ENCODE peak calls at places on chromosomes 6 and 20, in four cellular contexts. O is heart left ventricle, D is adrenal gland, H is body of pancreas. X is an unnamed sample.

GRCh38 chr6:153702671-153703070 is 336.4 kb upstream of the OPRM1 start:
- DNase-seq in D (no peak), H (no peak), O (no peak), X (no peak)

GRCh38 chr6:1498491-1499113 is 109.2 kb downstream of the FOXF2 start:
- DNase-seq in O (no peak), H (no peak), D (no peak), X (no peak)

GRCh38 chr6:20838113-20838512 is 303.9 kb downstream of the CDKAL1 start:
- DNase-seq in D (no peak), O (no peak), H (no peak), X (no peak)

GRCh38 chr6:136012198-136012884 is 160.8 kb downstream of the PDE7B start:
- DNase-seq in O (no peak), D (no peak), H (no peak), X (no peak)

GRCh38 chr6:31202259-31203166 is 32.0 kb upstream of the POU5F1 start:
- DNase-seq in O (no peak), D (no peak), H (no peak), X (no peak)

GRCh38 chr6:126797981-126798380 is 320.5 kb upstream of the RSPO3 start:
- DNase-seq in D (no peak), O (no peak), H (no peak), X (no peak)

GRCh38 chr6:34288581-34288980 is 39.8 kb upstream of the SMIM29 start:
- DNase-seq in D (no peak), O (no peak), H (no peak), X (no peak)

GRCh38 chr20:49385471-49385870 is 97.0 kb downstream of the KCNB1 start:
- DNase-seq in D (no peak), H (no peak), O (no peak), X (no peak)

GRCh38 chr20:45878076-45878731 is 2.8 kb upstream of the ZSWIM1 start:
- DNase-seq in O (no peak), H (no peak), D (no peak), X (no peak)

GRCh38 chr6:13769655-13770053 is 44.7 kb downstream of the MCUR1 start:
- DNase-seq in H (no peak), D (no peak), O (no peak), X (no peak)

GRCh38 chr20:14062786-14063185 is 67.5 kb downstream of the MACROD2 start:
- DNase-seq in D (no peak), O (no peak), H (no peak), X (no peak)

GRCh38 chr20:4951299-4951698 is 50.0 kb downstream of the SLC23A2 start:
- DNase-seq in H (no peak), O (peak), D (peak), X (no peak)

GRCh38 chr6:151440930-151441329 is 11.0 kb downstream of the RMND1 start:
- DNase-seq in H (no peak), D (no peak), O (no peak), X (no peak)

GRCh38 chr6:40912158-40912946 is 126.7 kb downstream of the UNC5CL start:
- DNase-seq in D (peak), O (peak), H (peak), X (no peak)

GRCh38 chr6:34202329-34203201 is 34.1 kb upstream of the HMGA1 start:
- DNase-seq in O (no peak), H (no peak), D (no peak), X (no peak)

GRCh38 chr6:62998022-62998421 is 213.2 kb upstream of the FKBP1C start:
- DNase-seq in O (no peak), H (no peak), D (no peak), X (no peak)

GRCh38 chr20:41300906-41301305 is 16.6 kb downstream of the ZHX3 start:
- DNase-seq in O (no peak), H (no peak), D (no peak), X (no peak)

GRCh38 chr6:119587537-119587936 is 238.0 kb upstream of the MAN1A1 start:
- DNase-seq in O (no peak), D (no peak), H (no peak), X (no peak)

GRCh38 chr6:2168480-2168879 is 76.9 kb downstream of the GMDS start:
- DNase-seq in O (no peak), D (no peak), H (no peak), X (no peak)

GRCh38 chr6:8085053-8085511 is 17.3 kb downstream of the EEF1E1 start:
- DNase-seq in O (peak), D (peak), H (peak), X (no peak)

GRCh38 chr6:106050538-106050937 is 35.6 kb upstream of the PRDM1 start:
- DNase-seq in H (no peak), O (no peak), D (no peak), X (no peak)

GRCh38 chr6:40444307-40444706 is 142.9 kb downstream of the LRFN2 start:
- DNase-seq in O (no peak), H (no peak), D (no peak), X (no peak)

GRCh38 chr20:59752101-59752586 is 147.8 kb downstream of the PHACTR3 start:
- DNase-seq in D (no peak), O (peak), H (no peak), X (no peak)

GRCh38 chr20:52824494-52825216 is 147.5 kb upstream of the TSHZ2 start:
- DNase-seq in D (no peak), O (no peak), H (no peak), X (no peak)

GRCh38 chr20:44111712-44112335 is 75.2 kb downstream of the JPH2 start:
- DNase-seq in H (no peak), O (no peak), D (no peak), X (no peak)

GRCh38 chr6:7343546-7344475 is 30.8 kb upstream of the SSR1 start:
- DNase-seq in O (no peak), H (no peak), D (no peak), X (no peak)

GRCh38 chr20:4998160-4998651 is 3.1 kb downstream of the SLC23A2 start:
- DNase-seq in O (no peak), D (no peak), H (no peak), X (no peak)

GRCh38 chr6:166956444-166957086 is at the start of gene RNASET2:
- DNase-seq in D (peak), O (peak), H (peak), X (peak)
- TF ChIP-seq POLR2A in D (peak), O (peak), H (peak), X (no peak)

GRCh38 chr20:25296094-25297093 is 48.5 kb downstream of the PYGB start:
- DNase-seq in D (no peak), O (no peak), H (no peak), X (no peak)
- TF ChIP-seq CTCF in D (no peak), O (no peak), H (peak), X (no peak)

GRCh38 chr20:37800618-37801017 is 102.3 kb upstream of the VSTM2L start:
- DNase-seq in H (no peak), D (no peak), O (no peak), X (no peak)
- H3K27ac ChIP-seq in H (no peak), D (no peak), O (no peak), X (no peak)

GRCh38 chr6:159968295-159969203 is at the start of gene IGF2R:
- DNase-seq in D (peak), H (peak), O (peak), X (peak)
- TF ChIP-seq POLR2A in D (peak), H (peak), O (peak), X (no peak)

GRCh38 chr20:32823737-32824588 is 4.2 kb downstream of the MAPRE1 start:
- DNase-seq in O (no peak), H (no peak), D (no peak), X (no peak)

GRCh38 chr20:32820000-32820697 is 395 bp downstream of the MAPRE1 start:
- DNase-seq in O (peak), D (peak), H (peak), X (peak)

GRCh38 chr20:32820698-32821378 is 1.1 kb downstream of the MAPRE1 start:
- DNase-seq in D (no peak), O (no peak), H (peak), X (no peak)

GRCh38 chr20:32822189-32822588 is 2.4 kb downstream of the MAPRE1 start:
- DNase-seq in O (no peak), H (no peak), D (no peak), X (no peak)

DNA sequence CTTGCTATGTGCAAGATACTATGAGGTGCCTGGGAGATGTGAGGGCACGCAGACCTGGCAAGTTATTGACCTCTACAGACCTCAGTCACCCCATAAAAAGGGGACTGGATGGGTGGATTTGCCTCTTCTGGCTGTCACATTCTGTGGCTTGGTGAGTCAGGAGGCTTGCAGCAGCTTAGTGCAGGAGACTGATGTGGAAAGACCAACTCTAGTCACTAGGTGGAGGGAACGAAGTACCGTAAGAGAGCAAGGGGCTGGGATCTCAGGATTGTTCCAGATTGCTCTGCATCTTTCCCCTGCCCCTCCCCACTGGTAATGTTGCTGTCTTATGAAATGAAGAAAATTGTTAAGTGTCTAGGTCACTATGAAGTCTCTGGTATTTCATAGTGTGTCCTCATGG is 3.3 kb downstream of the MAPRE1 start:
- DNase-seq in O (no peak), H (no peak), D (peak), X (no peak)
- TF ChIP-seq CTCF in O (no peak), H (no peak), D (no peak), X (no peak)

GRCh38 chr20:32458061-32458836 is 100.1 kb downstream of the ASXL1 start:
- DNase-seq in D (no peak), H (no peak), O (no peak), X (no peak)
- H3K27ac ChIP-seq in D (no peak), H (peak), O (no peak), X (no peak)

GRCh38 chr6:112833546-112834215 is 486.6 kb downstream of the RFPL4B start:
- DNase-seq in D (no peak), H (no peak), O (no peak), X (no peak)

GRCh38 chr6:112842338-112842700 is 495.2 kb downstream of the RFPL4B start:
- DNase-seq in O (no peak), H (no peak), D (no peak), X (no peak)

GRCh38 chr6:112841553-112842337 is 494.6 kb downstream of the RFPL4B start:
- DNase-seq in D (no peak), O (no peak), H (no peak), X (no peak)

GRCh38 chr6:112835078-112835477 is 487.9 kb downstream of the RFPL4B start:
- DNase-seq in H (no peak), D (no peak), O (no peak), X (no peak)

GRCh38 chr6:112839525-112839961 is 492.4 kb downstream of the RFPL4B start:
- DNase-seq in D (no peak), H (no peak), O (no peak), X (no peak)
- TF ChIP-seq POLR2A in D (no peak), H (no peak), O (no peak), X (no peak)

GRCh38 chr20:38054647-38055046 is 21.1 kb downstream of the RPRD1B start:
- DNase-seq in O (no peak), D (no peak), H (no peak), X (no peak)

GRCh38 chr20:38052870-38053269 is 19.3 kb downstream of the RPRD1B start:
- DNase-seq in H (no peak), O (no peak), D (no peak), X (no peak)

GRCh38 chr20:38046572-38046971 is 13.0 kb downstream of the RPRD1B start:
- DNase-seq in O (peak), H (no peak), D (no peak), X (no peak)

GRCh38 chr20:38050691-38051090 is 17.1 kb downstream of the RPRD1B start:
- DNase-seq in H (no peak), O (no peak), D (no peak), X (no peak)

DNA sequence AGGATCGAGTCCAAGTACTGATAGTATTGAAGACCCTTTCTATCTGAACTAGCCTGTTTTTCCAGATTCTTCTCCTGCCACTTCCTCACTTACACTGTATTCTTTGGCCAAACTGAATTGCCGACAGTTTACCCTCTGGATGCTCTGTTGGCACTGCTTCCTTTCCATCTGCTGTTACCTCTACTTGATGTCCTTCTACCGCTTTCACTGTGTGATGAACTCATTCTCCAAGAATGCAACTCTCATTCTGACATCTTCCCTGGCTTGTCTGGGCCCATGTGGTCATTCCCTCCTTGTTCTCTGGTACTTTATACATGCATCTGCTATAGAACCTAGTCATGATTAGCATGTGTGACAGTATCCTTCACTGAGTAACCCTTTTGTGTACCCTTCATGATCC is 16.3 kb downstream of the RPRD1B start:
- DNase-seq in O (no peak), D (no peak), H (no peak), X (no peak)
- TF ChIP-seq CTCF in O (no peak), D (no peak), H (no peak), X (no peak)